ENCODE peak calls at places on chromosome X, in five cellular contexts. R is GM06990, B is mammary epithelial cell, Q is glutamatergic neuron, M is BJ. P is an unnamed sample.

GRCh38 chrX:48493890-48494364 is 14.9 kb upstream of the PORCN start:
- DNase-seq in M (no peak), R (no peak), Q (peak), B (no peak), P (peak)

GRCh38 chrX:151825927-151826471 is 86.7 kb upstream of the MAGEA4 start:
- DNase-seq in Q (no peak), R (no peak), M (peak), B (peak), P (peak)

GRCh38 chrX:152206426-152206825 is 68.0 kb upstream of the MAGEA10 start:
- DNase-seq in M (no peak), B (no peak), R (no peak), Q (no peak), P (no peak)

GRCh38 chrX:121322159-121322558 is 274.7 kb downstream of the GLUD2 start:
- DNase-seq in R (no peak), B (no peak), Q (no peak), M (no peak), P (no peak)

GRCh38 chrX:65587616-65588526 is 53.3 kb upstream of the LAS1L start:
- DNase-seq in B (peak), M (no peak), R (no peak), Q (no peak), P (peak)

GRCh38 chrX:11664211-11664888 is 1.4 kb downstream of the ARHGAP6 start:
- DNase-seq in R (peak), M (no peak), Q (peak), B (no peak), P (no peak)

GRCh38 chrX:47500541-47500940 is 17.5 kb upstream of the ZNF41 start:
- DNase-seq in B (no peak), R (no peak), Q (no peak), M (no peak), P (no peak)

GRCh38 chrX:143047511-143047910 is 21.8 kb downstream of the SPANXN4 start:
- DNase-seq in M (no peak), Q (no peak), B (no peak), R (no peak), P (no peak)

GRCh38 chrX:132435222-132435621 is 53.6 kb downstream of the MBNL3 start:
- DNase-seq in M (no peak), B (no peak), Q (no peak), R (no peak), P (no peak)

GRCh38 chrX:3712870-3713224 is 602 bp downstream of the PRKX start:
- DNase-seq in M (no peak), R (peak), B (no peak), Q (no peak), P (no peak)

GRCh38 chrX:10190367-10190766 is 33.6 kb downstream of the CLCN4 start:
- DNase-seq in B (peak), M (no peak), R (no peak), Q (no peak), P (peak)

GRCh38 chrX:17854521-17854920 is 6.6 kb downstream of the RAI2 start:
- DNase-seq in B (no peak), R (no peak), M (no peak), Q (no peak), P (no peak)

GRCh38 chrX:38206036-38206435 is 14.6 kb downstream of the SRPX start:
- DNase-seq in Q (no peak), B (no peak), M (no peak), R (no peak), P (no peak)

GRCh38 chrX:68938244-68939004 is 109.6 kb downstream of the EFNB1 start:
- DNase-seq in Q (no peak), R (no peak), M (peak), B (no peak), P (no peak)

GRCh38 chrX:105302246-105302645 is 81.8 kb upstream of the TEX13A start:
- DNase-seq in Q (no peak), M (no peak), R (no peak), B (peak), P (no peak)

GRCh38 chrX:49842603-49843002 is 13.5 kb downstream of the PAGE4 start:
- DNase-seq in B (no peak), R (no peak), M (no peak), Q (no peak), P (no peak)

GRCh38 chrX:7574325-7574724 is 268.6 kb upstream of the VCX start:
- DNase-seq in R (no peak), Q (no peak), M (no peak), B (peak), P (peak)

GRCh38 chrX:7515681-7516413 is 327.1 kb upstream of the VCX start:
- DNase-seq in M (no peak), B (peak), Q (no peak), R (no peak), P (no peak)

GRCh38 chrX:71082778-71083177 is 12.9 kb upstream of the FOXO4 start:
- DNase-seq in M (no peak), R (no peak), B (no peak), Q (no peak), P (no peak)

GRCh38 chrX:11756354-11757318 is 1.4 kb upstream of the MSL3 start:
- DNase-seq in Q (no peak), R (no peak), M (no peak), B (no peak), P (no peak)

GRCh38 chrX:39491548-39492297 is 606.0 kb downstream of the BCOR start:
- DNase-seq in B (no peak), M (no peak), Q (no peak), R (peak), P (no peak)

GRCh38 chrX:130788786-130789581 is 114.0 kb downstream of the ENOX2 start:
- DNase-seq in B (no peak), R (no peak), Q (no peak), M (no peak), P (no peak)

GRCh38 chrX:87873988-87874500 is 356.4 kb downstream of the KLHL4 start:
- DNase-seq in Q (no peak), M (no peak), R (no peak), B (no peak), P (no peak)

GRCh38 chrX:21586001-21586400 is 72.1 kb downstream of the KLHL34 start:
- DNase-seq in Q (no peak), B (no peak), M (no peak), R (no peak), P (no peak)

GRCh38 chrX:143781103-143781502 is 60.6 kb upstream of the SPANXN2 start:
- DNase-seq in R (no peak), M (no peak), B (peak), Q (no peak), P (no peak)

GRCh38 chrX:12113321-12113720 is 25.0 kb upstream of the FRMPD4 start:
- DNase-seq in B (no peak), R (no peak), M (no peak), Q (no peak), P (no peak)

GRCh38 chrX:26722666-26723428 is 506.9 kb downstream of the MAGEB5 start:
- DNase-seq in Q (no peak), B (no peak), M (no peak), R (no peak), P (no peak)

GRCh38 chrX:75746891-75747639 is 38.0 kb downstream of the MAGEE2 start:
- DNase-seq in M (no peak), R (peak), Q (peak), B (no peak), P (peak)

GRCh38 chrX:16511776-16512400 is 138.1 kb upstream of the S100G start:
- DNase-seq in M (peak), Q (no peak), B (no peak), R (no peak), P (no peak)

GRCh38 chrX:115367956-115368355 is 78.4 kb downstream of the LUZP4 start:
- DNase-seq in M (no peak), B (peak), Q (no peak), R (no peak), P (peak)

GRCh38 chrX:109987884-109988283 is 15.0 kb upstream of the TMEM164 start:
- DNase-seq in R (no peak), M (no peak), Q (no peak), B (no peak), P (no peak)

GRCh38 chrX:43845776-43846175 is 36.5 kb downstream of the MAOB start:
- DNase-seq in Q (no peak), R (no peak), M (no peak), B (no peak), P (no peak)

GRCh38 chrX:34381241-34381640 is 249.1 kb upstream of the FAM47A start:
- DNase-seq in R (no peak), M (no peak), B (no peak), Q (no peak), P (no peak)

GRCh38 chrX:104419211-104419610 is 146.8 kb upstream of the IL1RAPL2 start:
- DNase-seq in R (no peak), B (peak), M (no peak), Q (no peak), P (no peak)

GRCh38 chrX:132834741-132835140 is 123.7 kb downstream of the HS6ST2 start:
- DNase-seq in M (no peak), R (no peak), B (no peak), Q (no peak), P (no peak)

GRCh38 chrX:39984191-39984956 is 113.4 kb downstream of the BCOR start:
- DNase-seq in R (no peak), Q (no peak), M (no peak), B (peak), P (no peak)

GRCh38 chrX:40373025-40373424 is 207.7 kb upstream of the ATP6AP2 start:
- DNase-seq in R (no peak), B (no peak), Q (no peak), M (no peak), P (no peak)

GRCh38 chrX:150161092-150161672 is 201.9 kb upstream of the MAMLD1 start:
- DNase-seq in Q (no peak), M (no peak), R (no peak), B (no peak), P (no peak)

GRCh38 chrX:40085714-40086113 is 12.0 kb downstream of the BCOR start:
- DNase-seq in B (no peak), Q (no peak), M (no peak), R (no peak), P (no peak)

GRCh38 chrX:86349115-86349514 is 200.9 kb downstream of the DACH2 start:
- DNase-seq in M (no peak), Q (peak), B (no peak), R (no peak), P (no peak)

DNA sequence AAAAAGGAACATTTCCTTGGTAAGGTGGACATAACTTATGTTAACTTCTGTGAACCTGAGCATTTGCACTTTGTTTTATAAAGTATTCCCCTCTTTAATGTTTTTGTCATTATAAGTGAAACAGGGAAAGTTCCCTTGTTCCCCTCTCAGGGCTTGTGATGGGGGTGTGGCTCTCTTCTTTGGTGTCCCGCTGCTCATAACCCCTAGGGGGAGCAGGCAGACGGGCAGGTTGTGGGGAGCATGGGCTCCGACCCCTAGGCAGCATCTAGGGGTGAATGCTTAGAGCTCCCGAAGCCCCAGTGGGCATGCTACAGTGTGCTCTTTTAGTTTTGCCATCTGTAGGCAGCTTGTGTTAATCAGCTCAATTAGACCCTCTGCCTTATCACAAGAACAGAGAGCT is 200.4 kb downstream of the DACH2 start:
- DNase-seq in R (no peak), Q (peak), M (no peak), B (no peak), P (no peak)
- TF ChIP-seq CTCF in R (no peak), Q (no peak), M (no peak), B (no peak), P (no peak)

GRCh38 chrX:30489323-30489722 is 88.2 kb downstream of the TASL start:
- DNase-seq in M (no peak), R (no peak), B (no peak), Q (no peak), P (peak)
- TF ChIP-seq CTCF in M (no peak), R (peak), B (peak), Q (no peak), P (peak)

GRCh38 chrX:1749499-1749898 is 134.6 kb downstream of the ASMT start:
- DNase-seq in M (no peak), B (no peak), R (no peak), Q (no peak), P (no peak)
- TF ChIP-seq CTCF in M (no peak), B (no peak), R (no peak), Q (no peak), P (peak)

GRCh38 chrX:53074987-53075386 is 7.2 kb upstream of the TSPYL2 start:
- DNase-seq in B (no peak), R (no peak), Q (no peak), M (no peak), P (no peak)

GRCh38 chrX:53078943-53079342 is 3.2 kb upstream of the TSPYL2 start:
- DNase-seq in Q (no peak), R (no peak), B (no peak), M (no peak), P (no peak)

GRCh38 chrX:53080628-53081580 is 1.3 kb upstream of the TSPYL2 start:
- DNase-seq in M (no peak), Q (no peak), B (no peak), R (no peak), P (no peak)

GRCh38 chrX:53076671-53077070 is 5.5 kb upstream of the TSPYL2 start:
- DNase-seq in R (no peak), B (no peak), Q (no peak), M (no peak), P (no peak)

GRCh38 chrX:53077207-53078197 is 4.7 kb upstream of the TSPYL2 start:
- DNase-seq in Q (no peak), B (no peak), R (no peak), M (no peak), P (no peak)
- TF ChIP-seq CTCF in Q (no peak), B (no peak), R (peak), M (no peak), P (no peak)

GRCh38 chrX:29687687-29688086 is 527.7 kb upstream of the MAGEB2 start:
- DNase-seq in M (no peak), Q (no peak), R (no peak), B (peak), P (peak)
- TF ChIP-seq CTCF in M (peak), Q (no peak), R (no peak), B (peak), P (no peak)

DNA sequence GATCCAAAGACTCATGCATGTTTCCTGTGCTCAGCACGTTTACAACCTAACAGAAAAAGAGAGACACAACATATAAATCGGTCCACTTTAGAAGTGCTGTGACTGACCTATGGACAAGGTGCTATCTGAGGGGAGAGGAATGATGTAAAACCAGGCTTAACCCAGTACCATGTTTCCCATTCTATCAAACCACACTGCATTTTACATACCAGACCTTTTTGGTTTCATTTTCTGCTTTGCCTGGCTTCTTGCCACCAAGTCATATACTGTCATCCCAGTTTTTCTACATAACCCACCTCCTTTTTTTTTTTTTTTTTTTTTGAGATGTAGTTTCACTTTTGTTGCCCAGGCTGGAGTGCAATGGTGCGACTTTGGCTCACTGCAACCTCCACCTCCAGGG is 82.2 kb downstream of the KLF8 start:
- DNase-seq in Q (no peak), B (no peak), R (no peak), M (no peak), P (no peak)
- TF ChIP-seq CTCF in Q (no peak), B (no peak), R (no peak), M (no peak), P (no peak)

GRCh38 chrX:41923257-41923924 is at the start of gene CASK:
- DNase-seq in M (peak), R (peak), B (peak), Q (peak), P (peak)
- TF ChIP-seq CTCF in M (no peak), R (no peak), B (no peak), Q (no peak), P (no peak)

GRCh38 chrX:52265713-52266112 is 81.0 kb downstream of the MAGED4 start:
- DNase-seq in M (no peak), R (no peak), Q (no peak), B (no peak), P (no peak)

GRCh38 chrX:52262195-52262546 is 77.5 kb downstream of the MAGED4 start:
- DNase-seq in R (no peak), B (peak), M (no peak), Q (no peak), P (peak)

GRCh38 chrX:52263417-52263816 is 78.7 kb downstream of the MAGED4 start:
- DNase-seq in M (no peak), Q (no peak), R (no peak), B (no peak), P (no peak)

GRCh38 chrX:52261125-52261462 is 76.4 kb downstream of the MAGED4 start:
- DNase-seq in R (no peak), Q (no peak), B (no peak), M (no peak), P (no peak)

GRCh38 chrX:52261463-52262194 is 76.9 kb downstream of the MAGED4 start:
- DNase-seq in R (peak), M (peak), B (peak), Q (peak), P (peak)
- TF ChIP-seq CTCF in R (peak), M (peak), B (peak), Q (peak), P (peak)

DNA sequence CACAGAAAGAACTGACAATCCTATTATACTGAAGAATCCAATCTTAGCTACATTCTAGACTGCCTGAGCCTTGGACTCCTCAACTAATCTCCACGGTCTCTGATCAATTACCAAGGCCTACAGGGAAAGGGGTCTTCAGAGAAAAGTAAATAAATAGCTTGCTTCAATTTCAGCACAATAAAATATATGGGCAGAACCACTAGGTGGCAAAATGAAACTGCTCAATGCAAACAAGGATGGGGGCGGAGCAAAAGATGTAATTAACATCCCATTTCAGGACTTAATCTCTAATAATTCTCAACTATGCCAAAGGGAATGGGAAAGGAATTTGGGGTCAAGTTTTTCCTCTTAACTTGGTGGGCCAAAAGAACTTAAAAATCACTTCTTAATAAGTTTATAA is 78.4 kb upstream of the MAP3K15 start:
- DNase-seq in M (no peak), B (no peak), R (no peak), Q (no peak), P (peak)
- TF ChIP-seq CTCF in M (peak), B (peak), R (peak), Q (peak), P (peak)